ENCODE peak calls at places on chromosomes 2 and 18, in five cellular contexts. One of them, this sample, is unnamed.

GRCh38 chr2:46812381-46813024 is 103.1 kb downstream of the MCFD2 start:
- DNase-seq in SK-N-SH: peak
- DNase-seq in H1: no peak
- DNase-seq in K562: no peak
- DNase-seq in GM12892: no peak
- DNase-seq in this sample: no peak

GRCh38 chr2:186590538-186591441 is 934 bp downstream of the ITGAV start:
- DNase-seq in SK-N-SH: peak
- DNase-seq in H1: no peak
- DNase-seq in K562: peak
- DNase-seq in GM12892: no peak
- DNase-seq in this sample: no peak

GRCh38 chr2:31012384-31012783 is 125.9 kb downstream of the GALNT14 start:
- DNase-seq in SK-N-SH: no peak
- DNase-seq in H1: no peak
- DNase-seq in K562: no peak
- DNase-seq in GM12892: no peak
- DNase-seq in this sample: no peak

GRCh38 chr18:21270453-21270852 is 28.4 kb downstream of the GREB1L start:
- DNase-seq in SK-N-SH: no peak
- DNase-seq in H1: no peak
- DNase-seq in K562: no peak
- DNase-seq in GM12892: no peak
- DNase-seq in this sample: no peak

GRCh38 chr2:68336192-68336591 is 16.4 kb upstream of the CNRIP1 start:
- DNase-seq in SK-N-SH: no peak
- DNase-seq in H1: no peak
- DNase-seq in K562: no peak
- DNase-seq in GM12892: no peak
- DNase-seq in this sample: no peak

GRCh38 chr2:3485166-3485565 is 34.2 kb downstream of the ADI1 start:
- DNase-seq in SK-N-SH: peak
- DNase-seq in H1: no peak
- DNase-seq in K562: no peak
- DNase-seq in GM12892: no peak
- DNase-seq in this sample: no peak

GRCh38 chr2:226352941-226353558 is 446.6 kb downstream of the IRS1 start:
- DNase-seq in SK-N-SH: no peak
- DNase-seq in H1: no peak
- DNase-seq in K562: no peak
- DNase-seq in GM12892: no peak
- DNase-seq in this sample: no peak

GRCh38 chr2:8583400-8584173 is 98.3 kb upstream of the ID2 start:
- DNase-seq in SK-N-SH: no peak
- DNase-seq in H1: peak
- DNase-seq in K562: peak
- DNase-seq in GM12892: peak
- DNase-seq in this sample: peak

GRCh38 chr2:82823892-82824291 is 1635.2 kb downstream of the SUCLG1 start:
- DNase-seq in SK-N-SH: no peak
- DNase-seq in H1: no peak
- DNase-seq in K562: no peak
- DNase-seq in GM12892: no peak
- DNase-seq in this sample: no peak

GRCh38 chr2:168687314-168687713 is 115.1 kb upstream of the NOSTRIN start:
- DNase-seq in SK-N-SH: no peak
- DNase-seq in H1: no peak
- DNase-seq in K562: no peak
- DNase-seq in GM12892: no peak
- DNase-seq in this sample: no peak

GRCh38 chr2:19890104-19890503 is 11.7 kb downstream of the TTC32 start:
- DNase-seq in SK-N-SH: no peak
- DNase-seq in H1: no peak
- DNase-seq in K562: no peak
- DNase-seq in GM12892: no peak
- DNase-seq in this sample: no peak

DNA sequence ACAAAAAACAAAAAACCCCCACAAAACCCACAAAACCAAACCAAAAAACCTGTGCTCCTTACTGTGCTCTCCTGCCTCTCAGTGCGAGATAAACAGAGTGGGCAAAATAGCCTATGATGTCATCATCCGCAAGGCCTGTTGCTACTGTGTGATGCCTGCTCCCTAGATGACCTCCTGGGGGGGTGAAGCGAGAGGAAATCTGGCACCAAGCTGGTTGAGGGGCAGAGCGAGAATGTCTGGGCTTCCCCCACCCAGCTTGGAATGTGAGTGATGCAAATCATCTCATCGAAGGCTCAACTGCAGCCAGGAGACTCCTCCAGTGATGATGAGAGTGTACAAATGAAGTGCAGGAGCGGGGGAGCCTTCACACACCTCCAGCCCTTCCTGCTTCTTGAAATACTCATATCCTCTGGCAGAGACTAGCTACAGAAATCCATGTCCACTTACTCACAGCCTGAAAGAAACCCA is 57.7 kb upstream of the MAP4K3 start:
- DNase-seq in SK-N-SH: no peak
- DNase-seq in H1: no peak
- DNase-seq in K562: no peak
- DNase-seq in GM12892: no peak
- DNase-seq in this sample: no peak
- TF ChIP-seq TAF1 in SK-N-SH: no peak
- TF ChIP-seq TAF1 in H1: no peak
- TF ChIP-seq TAF1 in K562: no peak
- TF ChIP-seq TAF1 in GM12892: no peak
- TF ChIP-seq TAF1 in this sample: no peak

GRCh38 chr2:14866953-14867352 is 234.4 kb downstream of the LRATD1 start:
- DNase-seq in SK-N-SH: no peak
- DNase-seq in H1: no peak
- DNase-seq in K562: no peak
- DNase-seq in GM12892: no peak
- DNase-seq in this sample: no peak
- TF ChIP-seq TAF1 in SK-N-SH: no peak
- TF ChIP-seq TAF1 in H1: no peak
- TF ChIP-seq TAF1 in K562: no peak
- TF ChIP-seq TAF1 in GM12892: no peak
- TF ChIP-seq TAF1 in this sample: no peak

DNA sequence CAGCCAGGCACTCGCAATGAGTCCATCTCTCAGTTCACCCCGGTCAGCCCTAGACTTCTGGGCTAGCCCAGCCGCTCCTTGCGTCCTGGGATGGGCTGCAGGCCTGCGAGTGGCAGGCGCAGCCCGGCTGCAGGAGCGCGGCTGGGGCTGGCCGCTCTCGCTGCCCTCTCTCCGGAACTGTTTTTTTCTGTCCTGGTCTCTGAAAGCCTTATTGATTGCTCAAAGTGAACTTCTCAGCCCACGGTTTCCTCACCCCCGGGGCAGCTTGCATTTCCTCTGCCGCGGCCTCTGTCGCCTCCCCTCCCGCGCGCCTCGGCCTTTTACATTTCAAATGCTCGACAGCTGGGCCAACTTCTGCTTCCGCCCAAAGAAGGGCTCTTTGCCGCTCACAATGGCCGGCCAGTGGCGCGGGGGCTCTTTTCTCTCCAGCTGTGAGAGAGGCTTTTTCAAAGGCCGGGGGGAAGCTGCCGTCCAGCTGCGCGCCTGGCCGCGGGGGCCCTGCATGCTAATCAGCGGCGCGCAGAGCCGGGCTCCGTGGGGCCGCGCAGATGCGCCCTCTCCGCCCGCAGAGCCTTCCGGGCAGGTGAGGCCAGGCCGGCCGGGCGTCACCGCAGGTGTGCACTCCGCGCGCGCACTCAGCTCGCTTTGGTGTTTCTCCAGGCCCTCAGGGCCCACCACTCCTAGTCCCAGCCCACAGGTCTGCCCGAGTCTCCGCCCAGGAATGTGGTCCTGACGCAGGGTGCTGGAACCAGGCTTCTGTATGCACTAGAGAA is 513.8 kb downstream of the RNF144A start:
- DNase-seq in SK-N-SH: no peak
- DNase-seq in H1: peak
- DNase-seq in K562: no peak
- DNase-seq in GM12892: no peak
- DNase-seq in this sample: no peak
- TF ChIP-seq TAF1 in SK-N-SH: no peak
- TF ChIP-seq TAF1 in H1: peak
- TF ChIP-seq TAF1 in K562: no peak
- TF ChIP-seq TAF1 in GM12892: no peak
- TF ChIP-seq TAF1 in this sample: no peak

DNA sequence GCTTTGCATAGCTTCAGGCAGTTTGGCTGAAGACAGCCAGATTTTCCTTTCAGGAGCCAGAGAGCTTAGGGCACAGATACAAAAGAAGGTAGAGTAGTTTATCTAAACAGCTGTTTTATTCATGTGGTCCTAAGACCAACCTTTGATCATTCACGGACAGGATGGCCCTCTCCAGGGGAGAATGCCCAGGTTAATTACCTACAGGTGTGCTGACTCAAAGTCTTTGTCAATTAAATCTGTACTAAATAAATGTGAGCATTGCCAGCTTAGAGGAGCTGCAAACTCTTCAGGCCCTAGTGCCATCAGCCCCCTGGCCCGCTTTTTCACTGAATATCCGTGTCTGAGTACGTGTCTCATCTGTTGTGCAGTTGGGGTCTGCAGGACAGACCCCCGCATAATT is 554.7 kb downstream of the NUP35 start:
- DNase-seq in SK-N-SH: no peak
- DNase-seq in H1: peak
- DNase-seq in K562: no peak
- DNase-seq in GM12892: no peak
- DNase-seq in this sample: no peak
- TF ChIP-seq TAF1 in SK-N-SH: no peak
- TF ChIP-seq TAF1 in H1: no peak
- TF ChIP-seq TAF1 in K562: no peak
- TF ChIP-seq TAF1 in GM12892: no peak
- TF ChIP-seq TAF1 in this sample: no peak

GRCh38 chr18:9354256-9354655 is 19.7 kb downstream of the TWSG1 start:
- DNase-seq in SK-N-SH: no peak
- DNase-seq in H1: no peak
- DNase-seq in K562: no peak
- DNase-seq in GM12892: no peak
- DNase-seq in this sample: no peak

GRCh38 chr18:9348079-9348671 is 13.6 kb downstream of the TWSG1 start:
- DNase-seq in SK-N-SH: no peak
- DNase-seq in H1: no peak
- DNase-seq in K562: no peak
- DNase-seq in GM12892: no peak
- DNase-seq in this sample: no peak

GRCh38 chr18:9356969-9357368 is 22.4 kb downstream of the TWSG1 start:
- DNase-seq in SK-N-SH: no peak
- DNase-seq in H1: no peak
- DNase-seq in K562: no peak
- DNase-seq in GM12892: no peak
- DNase-seq in this sample: no peak

GRCh38 chr18:9348766-9349165 is 14.2 kb downstream of the TWSG1 start:
- DNase-seq in SK-N-SH: no peak
- DNase-seq in H1: no peak
- DNase-seq in K562: no peak
- DNase-seq in GM12892: no peak
- DNase-seq in this sample: no peak

GRCh38 chr18:9353596-9353995 is 19.0 kb downstream of the TWSG1 start:
- DNase-seq in SK-N-SH: no peak
- DNase-seq in H1: no peak
- DNase-seq in K562: no peak
- DNase-seq in GM12892: peak
- DNase-seq in this sample: peak
- TF ChIP-seq TAF1 in SK-N-SH: no peak
- TF ChIP-seq TAF1 in H1: no peak
- TF ChIP-seq TAF1 in K562: no peak
- TF ChIP-seq TAF1 in GM12892: no peak
- TF ChIP-seq TAF1 in this sample: no peak

DNA sequence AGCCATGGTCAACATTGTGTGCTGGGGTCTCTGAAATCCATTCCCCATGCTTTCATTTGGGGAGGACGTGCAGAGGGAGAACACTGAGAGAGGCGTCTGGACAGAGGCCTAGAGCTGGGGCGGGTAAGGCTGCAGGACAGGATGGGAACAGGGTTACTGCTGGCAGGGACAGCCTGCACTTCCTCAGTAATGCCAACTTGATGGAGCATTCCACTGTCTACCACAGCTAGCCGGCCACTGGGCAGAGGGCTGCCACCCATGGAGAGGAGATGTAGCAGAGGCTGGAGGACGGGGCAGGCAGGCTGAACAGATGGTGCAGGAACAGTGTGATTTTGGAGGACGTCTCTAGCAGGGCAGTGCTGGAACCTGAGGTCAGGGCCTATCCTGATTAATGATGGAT is 29.3 kb downstream of the MRPL33 start:
- DNase-seq in SK-N-SH: no peak
- DNase-seq in H1: no peak
- DNase-seq in K562: no peak
- DNase-seq in GM12892: no peak
- DNase-seq in this sample: no peak
- TF ChIP-seq TAF1 in SK-N-SH: no peak
- TF ChIP-seq TAF1 in H1: no peak
- TF ChIP-seq TAF1 in K562: no peak
- TF ChIP-seq TAF1 in GM12892: no peak
- TF ChIP-seq TAF1 in this sample: no peak

DNA sequence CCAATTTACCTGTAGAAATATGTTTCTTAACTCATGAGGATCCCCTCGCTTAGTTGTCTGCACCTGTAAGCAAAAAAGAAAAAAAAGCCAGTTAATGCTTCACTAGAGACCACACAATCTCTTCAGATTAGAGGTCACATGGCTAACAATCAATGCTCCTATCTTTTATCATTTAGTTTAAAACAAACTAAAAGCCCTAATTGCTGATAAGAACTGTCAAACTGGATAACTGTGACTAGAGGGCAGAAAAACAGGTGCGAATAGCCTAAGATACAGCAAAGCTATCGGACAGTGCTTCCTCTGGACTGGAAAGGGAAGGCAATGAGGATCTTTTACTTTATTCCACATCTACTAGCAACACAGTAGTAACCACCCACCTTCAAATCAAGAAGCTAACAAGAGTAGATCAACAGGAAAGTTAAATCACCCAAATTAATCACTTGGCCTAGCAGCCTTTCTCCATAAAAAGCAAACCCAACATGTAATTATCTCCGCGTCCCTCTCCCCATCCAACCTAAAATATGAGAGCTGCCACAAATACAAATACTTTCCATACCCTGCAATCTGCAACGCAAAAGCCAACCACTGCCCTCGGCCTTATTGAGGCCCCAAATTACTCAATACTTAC is 734 bp downstream of the SLC25A12 start:
- DNase-seq in SK-N-SH: peak
- DNase-seq in H1: no peak
- DNase-seq in K562: peak
- DNase-seq in GM12892: no peak
- DNase-seq in this sample: no peak
- TF ChIP-seq TAF1 in SK-N-SH: no peak
- TF ChIP-seq TAF1 in H1: no peak
- TF ChIP-seq TAF1 in K562: no peak
- TF ChIP-seq TAF1 in GM12892: no peak
- TF ChIP-seq TAF1 in this sample: no peak

DNA sequence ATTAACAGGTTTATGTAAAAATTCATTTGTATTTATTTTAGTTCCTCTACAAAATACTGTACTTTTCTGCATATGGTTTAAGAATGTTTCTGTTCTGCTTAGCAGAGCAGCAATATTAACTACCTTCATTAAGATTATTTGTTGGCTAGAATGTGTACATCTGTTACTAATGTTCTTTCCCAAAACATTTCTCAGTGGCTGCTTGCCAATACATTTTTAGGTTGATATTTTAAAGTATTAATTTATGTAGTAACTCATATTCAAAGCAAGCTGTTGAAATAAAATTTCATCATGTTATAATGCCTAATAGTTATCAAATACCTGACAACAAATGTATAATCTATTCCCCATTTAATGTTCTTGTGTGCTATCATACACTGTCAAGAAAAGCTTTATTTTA is 40.2 kb downstream of the PRKD3 start:
- DNase-seq in SK-N-SH: no peak
- DNase-seq in H1: no peak
- DNase-seq in K562: no peak
- DNase-seq in GM12892: no peak
- DNase-seq in this sample: no peak
- TF ChIP-seq TAF1 in SK-N-SH: no peak
- TF ChIP-seq TAF1 in H1: no peak
- TF ChIP-seq TAF1 in K562: no peak
- TF ChIP-seq TAF1 in GM12892: no peak
- TF ChIP-seq TAF1 in this sample: no peak